ENCODE peak calls at places on chromosomes 13 and 19, in five cellular contexts. One of them, this sample, is unnamed.

GRCh38 chr13:35888327-35888940 is 242.7 kb downstream of the DCLK1 start:
- DNase-seq in activated CD4-positive, alpha-beta T cell treated with anti-CD3 and anti-CD28 coated beads, Interleukin-2, amount 10 ng/mL, durations not matched to agents 7 days and 5 days: no peak
- DNase-seq in HEK293T: no peak
- DNase-seq in glutamatergic neuron: no peak
- DNase-seq in activated B cell treated with CpG ODN at 0.5 μM for 24 hours: no peak
- DNase-seq in this sample: peak; percentile 35

GRCh38 chr19:57813919-57814504 is 701 bp downstream of the ZNF552 start:
- DNase-seq in activated CD4-positive, alpha-beta T cell treated with anti-CD3 and anti-CD28 coated beads, Interleukin-2, amount 10 ng/mL, durations not matched to agents 7 days and 5 days: no peak
- DNase-seq in HEK293T: no peak
- DNase-seq in glutamatergic neuron: no peak
- DNase-seq in activated B cell treated with CpG ODN at 0.5 μM for 24 hours: no peak
- DNase-seq in this sample: no peak

GRCh38 chr19:54063350-54064078 is at the start of gene VSTM1:
- DNase-seq in activated CD4-positive, alpha-beta T cell treated with anti-CD3 and anti-CD28 coated beads, Interleukin-2, amount 10 ng/mL, durations not matched to agents 7 days and 5 days: no peak
- DNase-seq in HEK293T: no peak
- DNase-seq in glutamatergic neuron: no peak
- DNase-seq in activated B cell treated with CpG ODN at 0.5 μM for 24 hours: no peak
- DNase-seq in this sample: no peak

GRCh38 chr13:50452028-50452427 is 391.5 kb downstream of the DLEU7 start:
- DNase-seq in activated CD4-positive, alpha-beta T cell treated with anti-CD3 and anti-CD28 coated beads, Interleukin-2, amount 10 ng/mL, durations not matched to agents 7 days and 5 days: no peak
- DNase-seq in HEK293T: no peak
- DNase-seq in glutamatergic neuron: no peak
- DNase-seq in activated B cell treated with CpG ODN at 0.5 μM for 24 hours: no peak
- DNase-seq in this sample: no peak

GRCh38 chr19:15128162-15128770 is 21.1 kb downstream of the SYDE1 start:
- DNase-seq in activated CD4-positive, alpha-beta T cell treated with anti-CD3 and anti-CD28 coated beads, Interleukin-2, amount 10 ng/mL, durations not matched to agents 7 days and 5 days: no peak
- DNase-seq in HEK293T: no peak
- DNase-seq in glutamatergic neuron: no peak
- DNase-seq in activated B cell treated with CpG ODN at 0.5 μM for 24 hours: no peak
- DNase-seq in this sample: no peak

GRCh38 chr13:101986316-101986715 is 415.5 kb downstream of the FGF14 start:
- DNase-seq in activated CD4-positive, alpha-beta T cell treated with anti-CD3 and anti-CD28 coated beads, Interleukin-2, amount 10 ng/mL, durations not matched to agents 7 days and 5 days: no peak
- DNase-seq in HEK293T: no peak
- DNase-seq in glutamatergic neuron: no peak
- DNase-seq in activated B cell treated with CpG ODN at 0.5 μM for 24 hours: no peak
- DNase-seq in this sample: no peak

GRCh38 chr19:32269831-32270230 is 75.6 kb upstream of the ZNF507 start:
- DNase-seq in activated CD4-positive, alpha-beta T cell treated with anti-CD3 and anti-CD28 coated beads, Interleukin-2, amount 10 ng/mL, durations not matched to agents 7 days and 5 days: no peak
- DNase-seq in HEK293T: no peak
- DNase-seq in glutamatergic neuron: no peak
- DNase-seq in activated B cell treated with CpG ODN at 0.5 μM for 24 hours: no peak
- DNase-seq in this sample: no peak

GRCh38 chr19:29364224-29364726 is 151.3 kb upstream of the UQCRFS1 start:
- DNase-seq in activated CD4-positive, alpha-beta T cell treated with anti-CD3 and anti-CD28 coated beads, Interleukin-2, amount 10 ng/mL, durations not matched to agents 7 days and 5 days: no peak
- DNase-seq in HEK293T: peak; percentile 1
- DNase-seq in glutamatergic neuron: no peak
- DNase-seq in activated B cell treated with CpG ODN at 0.5 μM for 24 hours: no peak
- DNase-seq in this sample: no peak

GRCh38 chr13:66994097-66994496 is 236.0 kb downstream of the PCDH9 start:
- DNase-seq in activated CD4-positive, alpha-beta T cell treated with anti-CD3 and anti-CD28 coated beads, Interleukin-2, amount 10 ng/mL, durations not matched to agents 7 days and 5 days: peak; percentile 31
- DNase-seq in HEK293T: peak; percentile 60
- DNase-seq in glutamatergic neuron: peak; percentile 82
- DNase-seq in activated B cell treated with CpG ODN at 0.5 μM for 24 hours: peak; percentile 31
- DNase-seq in this sample: peak; percentile 83

GRCh38 chr19:43527860-43528622 is 1.0 kb upstream of the ETHE1 start:
- DNase-seq in activated CD4-positive, alpha-beta T cell treated with anti-CD3 and anti-CD28 coated beads, Interleukin-2, amount 10 ng/mL, durations not matched to agents 7 days and 5 days: no peak
- DNase-seq in HEK293T: no peak
- DNase-seq in glutamatergic neuron: no peak
- DNase-seq in activated B cell treated with CpG ODN at 0.5 μM for 24 hours: no peak
- DNase-seq in this sample: no peak

GRCh38 chr13:77820431-77821149 is 98.0 kb downstream of the EDNRB start:
- DNase-seq in activated CD4-positive, alpha-beta T cell treated with anti-CD3 and anti-CD28 coated beads, Interleukin-2, amount 10 ng/mL, durations not matched to agents 7 days and 5 days: no peak
- DNase-seq in HEK293T: peak; percentile 33
- DNase-seq in glutamatergic neuron: no peak
- DNase-seq in activated B cell treated with CpG ODN at 0.5 μM for 24 hours: no peak
- DNase-seq in this sample: no peak

GRCh38 chr13:64332048-64332447 is 2898.1 kb downstream of the PCDH9 start:
- DNase-seq in activated CD4-positive, alpha-beta T cell treated with anti-CD3 and anti-CD28 coated beads, Interleukin-2, amount 10 ng/mL, durations not matched to agents 7 days and 5 days: no peak
- DNase-seq in HEK293T: no peak
- DNase-seq in glutamatergic neuron: no peak
- DNase-seq in activated B cell treated with CpG ODN at 0.5 μM for 24 hours: no peak
- DNase-seq in this sample: no peak

GRCh38 chr13:36619535-36619934 is 54.3 kb upstream of the SERTM1 start:
- DNase-seq in activated CD4-positive, alpha-beta T cell treated with anti-CD3 and anti-CD28 coated beads, Interleukin-2, amount 10 ng/mL, durations not matched to agents 7 days and 5 days: no peak
- DNase-seq in HEK293T: no peak
- DNase-seq in glutamatergic neuron: no peak
- DNase-seq in activated B cell treated with CpG ODN at 0.5 μM for 24 hours: no peak
- DNase-seq in this sample: no peak

GRCh38 chr19:47107953-47108746 is 5.4 kb downstream of the ZC3H4 start:
- DNase-seq in activated CD4-positive, alpha-beta T cell treated with anti-CD3 and anti-CD28 coated beads, Interleukin-2, amount 10 ng/mL, durations not matched to agents 7 days and 5 days: no peak
- DNase-seq in HEK293T: no peak
- DNase-seq in glutamatergic neuron: no peak
- DNase-seq in activated B cell treated with CpG ODN at 0.5 μM for 24 hours: no peak
- DNase-seq in this sample: peak; percentile 77

GRCh38 chr19:17706750-17707181 is 12.5 kb upstream of the MAP1S start:
- DNase-seq in activated CD4-positive, alpha-beta T cell treated with anti-CD3 and anti-CD28 coated beads, Interleukin-2, amount 10 ng/mL, durations not matched to agents 7 days and 5 days: no peak
- DNase-seq in HEK293T: peak; percentile 60
- DNase-seq in glutamatergic neuron: peak; percentile 83
- DNase-seq in activated B cell treated with CpG ODN at 0.5 μM for 24 hours: no peak
- DNase-seq in this sample: peak; percentile 89

GRCh38 chr13:98992355-98992754 is 14.5 kb upstream of the DOCK9 start:
- DNase-seq in activated CD4-positive, alpha-beta T cell treated with anti-CD3 and anti-CD28 coated beads, Interleukin-2, amount 10 ng/mL, durations not matched to agents 7 days and 5 days: no peak
- DNase-seq in HEK293T: no peak
- DNase-seq in glutamatergic neuron: no peak
- DNase-seq in activated B cell treated with CpG ODN at 0.5 μM for 24 hours: no peak
- DNase-seq in this sample: no peak

GRCh38 chr19:47253467-47253881 is 2.9 kb upstream of the CCDC9 start:
- DNase-seq in activated CD4-positive, alpha-beta T cell treated with anti-CD3 and anti-CD28 coated beads, Interleukin-2, amount 10 ng/mL, durations not matched to agents 7 days and 5 days: no peak
- DNase-seq in HEK293T: no peak
- DNase-seq in glutamatergic neuron: no peak
- DNase-seq in activated B cell treated with CpG ODN at 0.5 μM for 24 hours: no peak
- DNase-seq in this sample: peak; percentile 51

GRCh38 chr13:38395505-38395803 is 45.8 kb downstream of the UFM1 start:
- DNase-seq in activated CD4-positive, alpha-beta T cell treated with anti-CD3 and anti-CD28 coated beads, Interleukin-2, amount 10 ng/mL, durations not matched to agents 7 days and 5 days: no peak
- DNase-seq in HEK293T: no peak
- DNase-seq in glutamatergic neuron: no peak
- DNase-seq in activated B cell treated with CpG ODN at 0.5 μM for 24 hours: no peak
- DNase-seq in this sample: no peak

GRCh38 chr19:54684537-54684936 is 21.8 kb downstream of the LILRB4 start:
- DNase-seq in activated CD4-positive, alpha-beta T cell treated with anti-CD3 and anti-CD28 coated beads, Interleukin-2, amount 10 ng/mL, durations not matched to agents 7 days and 5 days: peak; percentile 46
- DNase-seq in HEK293T: peak; percentile 16
- DNase-seq in glutamatergic neuron: no peak
- DNase-seq in activated B cell treated with CpG ODN at 0.5 μM for 24 hours: no peak
- DNase-seq in this sample: no peak

GRCh38 chr19:57641715-57642234 is 8.8 kb downstream of the ZNF211 start:
- DNase-seq in activated CD4-positive, alpha-beta T cell treated with anti-CD3 and anti-CD28 coated beads, Interleukin-2, amount 10 ng/mL, durations not matched to agents 7 days and 5 days: no peak
- DNase-seq in HEK293T: no peak
- DNase-seq in glutamatergic neuron: no peak
- DNase-seq in activated B cell treated with CpG ODN at 0.5 μM for 24 hours: no peak
- DNase-seq in this sample: no peak

GRCh38 chr13:43936630-43937029 is 56.9 kb downstream of the LACC1 start:
- DNase-seq in activated CD4-positive, alpha-beta T cell treated with anti-CD3 and anti-CD28 coated beads, Interleukin-2, amount 10 ng/mL, durations not matched to agents 7 days and 5 days: no peak
- DNase-seq in HEK293T: no peak
- DNase-seq in glutamatergic neuron: no peak
- DNase-seq in activated B cell treated with CpG ODN at 0.5 μM for 24 hours: no peak
- DNase-seq in this sample: no peak